ENCODE peak calls at places on chromosomes 7 and 10, in seven cellular contexts. H, P, X, B, Q, M and T are unnamed samples.

GRCh38 chr10:34906021-34906965 is 91.2 kb upstream of the PARD3 start:
- DNase-seq in H (peak; percentile 55), P (no peak), X (no peak), B (no peak), Q (no peak), M (no peak), T (no peak)

GRCh38 chr10:6445671-6446278 is 134.3 kb downstream of the PRKCQ start:
- DNase-seq in H (peak; percentile 17), P (peak; percentile 24), X (peak; percentile 51), B (peak; percentile 52), Q (peak; percentile 53), M (peak; percentile 56), T (no peak)

GRCh38 chr10:129713659-129714265 is 246.7 kb downstream of the MGMT start:
- DNase-seq in H (no peak), P (no peak), X (no peak), B (no peak), Q (no peak), M (no peak), T (no peak)

GRCh38 chr7:139842414-139843210 is 13.5 kb downstream of the TBXAS1 start:
- DNase-seq in H (no peak), P (no peak), X (no peak), B (no peak), Q (no peak), M (no peak), T (no peak)

GRCh38 chr10:11253397-11254002 is 235.8 kb downstream of the CELF2 start:
- DNase-seq in H (no peak), P (no peak), X (no peak), B (no peak), Q (no peak), M (no peak), T (no peak)

GRCh38 chr7:37669818-37670217 is 13.7 kb upstream of the GPR141 start:
- DNase-seq in H (no peak), P (no peak), X (no peak), B (no peak), Q (no peak), M (no peak), T (no peak)

GRCh38 chr7:2880051-2880450 is 35.9 kb upstream of the GNA12 start:
- DNase-seq in H (no peak), P (no peak), X (no peak), B (no peak), Q (no peak), M (no peak), T (no peak)

GRCh38 chr7:148515237-148515636 is 75.3 kb upstream of the C7orf33 start:
- DNase-seq in H (no peak), P (no peak), X (no peak), B (no peak), Q (no peak), M (no peak), T (no peak)

GRCh38 chr7:16646427-16647081 is 573 bp downstream of the BZW2 start:
- DNase-seq in H (no peak), P (no peak), X (peak; percentile 43), B (peak; percentile 30), Q (no peak), M (no peak), T (no peak)

GRCh38 chr10:51159841-51160240 is 85.6 kb downstream of the PRKG1 start:
- DNase-seq in H (peak; percentile 43), P (no peak), X (no peak), B (no peak), Q (no peak), M (no peak), T (no peak)

GRCh38 chr7:139634087-139634486 is 110.6 kb downstream of the CLEC2L start:
- DNase-seq in H (no peak), P (no peak), X (no peak), B (no peak), Q (no peak), M (no peak), T (no peak)

GRCh38 chr10:22684707-22685106 is 29.7 kb downstream of the PIP4K2A start:
- DNase-seq in H (no peak), P (no peak), X (no peak), B (no peak), Q (no peak), M (no peak), T (no peak)

GRCh38 chr10:24821986-24822385 is 98.3 kb upstream of the ARHGAP21 start:
- DNase-seq in H (no peak), P (peak; percentile 46), X (peak; percentile 67), B (no peak), Q (no peak), M (no peak), T (no peak)